ENCODE peak calls at places on chromosomes 13 and 19, in four cellular contexts. One of them, this sample, is unnamed.

GRCh38 chr13:33999830-34000605 is 182.1 kb downstream of the RFC3 start:
- DNase-seq in RWPE1: no peak
- DNase-seq in fibroblast of the aortic adventitia: peak
- DNase-seq in frontal cortex: no peak
- DNase-seq in this sample: no peak

GRCh38 chr19:32324631-32325215 is 20.7 kb upstream of the ZNF507 start:
- DNase-seq in fibroblast of the aortic adventitia: peak
- DNase-seq in RWPE1: no peak
- DNase-seq in frontal cortex: no peak
- DNase-seq in this sample: no peak

GRCh38 chr19:56258272-56258671 is 14.3 kb upstream of the EDDM13 start:
- DNase-seq in fibroblast of the aortic adventitia: no peak
- DNase-seq in RWPE1: no peak
- DNase-seq in frontal cortex: no peak
- DNase-seq in this sample: no peak

GRCh38 chr19:31597616-31598015 is 248.4 kb upstream of the TSHZ3 start:
- DNase-seq in fibroblast of the aortic adventitia: no peak
- DNase-seq in frontal cortex: no peak
- DNase-seq in RWPE1: no peak
- DNase-seq in this sample: no peak

GRCh38 chr13:46640843-46641242 is 87.9 kb downstream of the LRCH1 start:
- DNase-seq in RWPE1: peak
- DNase-seq in frontal cortex: no peak
- DNase-seq in fibroblast of the aortic adventitia: peak
- DNase-seq in this sample: no peak

GRCh38 chr13:99062593-99062992 is 84.7 kb upstream of the DOCK9 start:
- DNase-seq in fibroblast of the aortic adventitia: peak
- DNase-seq in frontal cortex: no peak
- DNase-seq in RWPE1: peak
- DNase-seq in this sample: peak

GRCh38 chr19:32498641-32499200 is 82.3 kb upstream of the PDCD5 start:
- DNase-seq in RWPE1: no peak
- DNase-seq in fibroblast of the aortic adventitia: no peak
- DNase-seq in frontal cortex: no peak
- DNase-seq in this sample: peak

GRCh38 chr19:17475541-17476115 is 5.3 kb downstream of the SLC27A1 start:
- DNase-seq in RWPE1: no peak
- DNase-seq in frontal cortex: peak
- DNase-seq in fibroblast of the aortic adventitia: peak
- DNase-seq in this sample: peak

GRCh38 chr13:48123827-48124226 is 28.9 kb upstream of the MED4 start:
- DNase-seq in RWPE1: peak
- DNase-seq in fibroblast of the aortic adventitia: no peak
- DNase-seq in frontal cortex: no peak
- DNase-seq in this sample: no peak

GRCh38 chr13:97268772-97269171 is 46.6 kb downstream of the MBNL2 start:
- DNase-seq in fibroblast of the aortic adventitia: no peak
- DNase-seq in frontal cortex: no peak
- DNase-seq in RWPE1: no peak
- DNase-seq in this sample: no peak

GRCh38 chr19:17448190-17448967 is at the start of gene TMEM221:
- DNase-seq in fibroblast of the aortic adventitia: no peak
- DNase-seq in frontal cortex: peak
- DNase-seq in RWPE1: no peak
- DNase-seq in this sample: no peak

GRCh38 chr13:110590577-110590976 is 24.8 kb upstream of the NAXD start:
- DNase-seq in RWPE1: peak
- DNase-seq in frontal cortex: no peak
- DNase-seq in fibroblast of the aortic adventitia: no peak
- DNase-seq in this sample: no peak

This sample was measured in stromal cell of bone marrow.